ENCODE peak calls at places on chromosomes 5 and 9, in eight cellular contexts. T, I, R, A, C, W, V and J are unnamed samples.

GRCh38 chr5:128192368-128192767 is 108.8 kb downstream of the SLC12A2 start:
- DNase-seq in C (no peak), A (no peak), R (no peak), T (no peak), I (no peak), W (no peak), V (no peak), J (no peak)

GRCh38 chr9:82549174-82549821 is 513.6 kb downstream of the RASEF start:
- DNase-seq in V (no peak), T (no peak), A (no peak), W (no peak), I (no peak), C (no peak), R (peak; percentile 50), J (no peak)

GRCh38 chr5:150580917-150581316 is 59.5 kb upstream of the SYNPO start:
- DNase-seq in C (no peak), I (no peak), T (no peak), W (no peak), V (no peak), R (no peak), A (no peak), J (no peak)

GRCh38 chr9:90095682-90096081 is 490.9 kb downstream of the GADD45G start:
- DNase-seq in I (no peak), C (no peak), R (no peak), A (no peak), W (no peak), V (no peak), T (no peak), J (no peak)

GRCh38 chr5:113295111-113295539 is 139.7 kb downstream of the TSSK1B start:
- DNase-seq in A (no peak), T (no peak), I (no peak), V (no peak), R (no peak), W (no peak), C (no peak), J (no peak)

GRCh38 chr9:8486095-8486494 is 686.5 kb upstream of the DMAC1 start:
- DNase-seq in T (no peak), C (peak; percentile 3), I (no peak), W (peak; percentile 45), V (no peak), R (peak; percentile 83), A (no peak), J (no peak)

GRCh38 chr9:95515272-95516113 is 1.3 kb downstream of the PTCH1 start:
- DNase-seq in I (no peak), W (peak; percentile 39), V (no peak), C (no peak), R (peak; percentile 55), A (no peak), T (no peak), J (no peak)

GRCh38 chr5:157342822-157343402 is 77.0 kb downstream of the CYFIP2 start:
- DNase-seq in V (no peak), W (peak; percentile 30), T (peak; percentile 55), A (no peak), I (peak; percentile 74), R (peak; percentile 65), C (no peak), J (no peak)

GRCh38 chr5:150606476-150606875 is 34.0 kb upstream of the SYNPO start:
- DNase-seq in W (no peak), A (no peak), C (no peak), T (peak; percentile 30), I (no peak), V (no peak), R (no peak), J (no peak)

GRCh38 chr9:90365646-90366045 is 277.0 kb downstream of the DIRAS2 start:
- DNase-seq in W (no peak), C (no peak), T (no peak), R (peak; percentile 5), I (no peak), A (no peak), V (no peak), J (no peak)

GRCh38 chr5:156474251-156474650 is 147.3 kb downstream of the SGCD start:
- DNase-seq in A (peak; percentile 71), R (no peak), T (no peak), I (no peak), V (peak; percentile 6), C (peak; percentile 23), W (peak; percentile 21), J (peak; percentile 63)

GRCh38 chr5:95471922-95472321 is 80.8 kb downstream of the FAM81B start:
- DNase-seq in W (no peak), R (peak; percentile 59), A (no peak), C (peak; percentile 61), I (no peak), T (no peak), V (no peak), J (no peak)

GRCh38 chr5:170861855-170862766 is at the start of gene RANBP17:
- DNase-seq in V (no peak), A (peak; percentile 20), I (peak; percentile 78), C (peak; percentile 55), T (peak; percentile 76), R (peak; percentile 93), W (peak; percentile 59), J (no peak)

GRCh38 chr5:42992035-42992570 is 48.0 kb downstream of the ANXA2R start:
- DNase-seq in T (peak; percentile 92), R (peak; percentile 92), I (peak; percentile 74), V (peak; percentile 64), C (peak; percentile 82), W (peak; percentile 65), A (peak; percentile 84), J (peak; percentile 93)

GRCh38 chr9:84266087-84266561 is 74.4 kb downstream of the SLC28A3 start:
- DNase-seq in R (peak; percentile 92), I (no peak), A (no peak), W (peak; percentile 20), T (no peak), C (no peak), V (no peak), J (no peak)

GRCh38 chr9:84258371-84258770 is 82.2 kb downstream of the SLC28A3 start:
- DNase-seq in A (no peak), V (no peak), R (no peak), T (no peak), C (no peak), I (no peak), W (no peak), J (no peak)

GRCh38 chr9:84261082-84261746 is 79.3 kb downstream of the SLC28A3 start:
- DNase-seq in C (peak; percentile 36), T (peak; percentile 87), R (peak; percentile 88), I (peak; percentile 63), A (peak; percentile 83), V (peak; percentile 59), W (peak; percentile 89), J (peak; percentile 81)

DNA sequence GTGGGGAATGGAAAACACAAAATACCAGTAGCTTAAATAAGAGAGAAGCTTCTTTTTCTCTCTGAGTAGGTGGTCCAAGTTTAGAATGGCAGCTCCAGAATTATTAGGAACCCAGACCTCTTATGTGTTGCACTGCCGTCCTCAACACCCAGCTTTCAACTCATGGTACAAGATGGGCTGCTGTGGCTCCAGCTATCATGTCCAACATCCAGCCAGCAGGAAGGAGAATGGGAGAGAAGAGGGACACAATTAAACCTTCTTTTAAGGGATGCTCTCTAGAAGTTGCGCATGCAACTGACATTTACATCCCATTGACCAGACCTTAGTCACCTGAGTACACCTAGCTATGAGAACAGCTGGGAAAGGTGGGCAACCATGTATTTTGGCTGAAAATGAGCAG is 76.3 kb downstream of the SLC28A3 start:
- DNase-seq in I (no peak), W (no peak), C (no peak), V (no peak), T (no peak), A (no peak), R (no peak), J (no peak)
- H3K27ac ChIP-seq in I (no peak overlapping the region), W (no peak overlapping the region), C (no peak overlapping the region), V (no peak overlapping the region), T (no peak overlapping the region), A (no peak overlapping the region), R (no peak overlapping the region), J (no peak overlapping the region)

GRCh38 chr5:167574381-167574780 is 717.1 kb upstream of the WWC1 start:
- DNase-seq in R (no peak), V (no peak), T (no peak), W (no peak), I (no peak), C (no peak), A (no peak), J (no peak)
- H3K4me3 ChIP-seq in R (no peak overlapping the region), V (no peak overlapping the region), T (no peak overlapping the region), W (no peak overlapping the region), I (peak overlapping the region; percentile 32), C (peak overlapping the region; percentile 75), A (no peak overlapping the region), J (no peak overlapping the region)

GRCh38 chr9:129485140-129485758 is 135.7 kb downstream of the C9orf50 start:
- DNase-seq in T (no peak), W (no peak), A (no peak), V (no peak), I (no peak), R (no peak), C (no peak), J (no peak)
- H3K36me3 ChIP-seq in T (no peaks in the 10 kb centered on the region), W (no peaks in the 10 kb centered on the region), A (no peaks in the 10 kb centered on the region), V (no peaks in the 10 kb centered on the region), I (peaks cover 4% of the 10 kb centered on the region), R (no peaks in the 10 kb centered on the region), C (no peaks in the 10 kb centered on the region), J (no peaks in the 10 kb centered on the region)

DNA sequence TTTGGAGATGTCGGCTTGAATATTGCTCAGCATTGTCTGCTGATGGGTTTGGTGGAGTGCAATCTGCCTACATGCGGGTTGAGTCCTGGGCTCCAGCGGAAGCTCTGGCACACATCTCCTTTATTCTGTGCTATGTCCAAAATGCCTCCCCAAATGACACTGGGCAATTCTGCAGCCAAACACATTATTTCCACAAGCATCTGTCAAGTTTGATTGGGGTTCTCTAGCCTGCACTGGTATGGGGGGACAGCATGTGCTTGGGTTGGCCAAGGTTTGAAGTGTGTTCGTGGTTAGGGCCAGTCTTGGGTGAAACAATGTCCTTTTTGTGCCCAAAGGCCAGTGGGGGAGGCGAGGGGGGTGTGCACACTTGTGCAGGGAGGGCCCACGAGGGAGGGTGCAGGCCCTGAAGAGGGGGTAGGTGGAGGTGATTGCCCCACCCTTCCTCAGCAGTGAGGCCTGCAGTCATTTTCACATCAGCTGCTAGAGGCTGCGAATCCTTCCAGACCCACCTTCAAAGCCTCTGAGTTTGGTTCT is 6.3 kb upstream of the NEUROG1 start:
- DNase-seq in W (no peak), V (no peak), C (no peak), R (no peak), I (peak; percentile 32), T (no peak), A (no peak), J (no peak)
- H3K27ac ChIP-seq in W (no peak overlapping the region), V (no peak overlapping the region), C (no peak overlapping the region), R (no peak overlapping the region), I (no peak overlapping the region), T (no peak overlapping the region), A (no peak overlapping the region), J (no peak overlapping the region)

GRCh38 chr5:73390989-73391388 is 57.6 kb downstream of the FOXD1 start:
- DNase-seq in C (no peak), R (no peak), W (no peak), V (no peak), A (no peak), I (no peak), T (no peak), J (no peak)
- H3K4me3 ChIP-seq in C (no peak overlapping the region), R (no peak overlapping the region), W (no peak overlapping the region), V (no peak overlapping the region), A (no peak overlapping the region), I (no peak overlapping the region), T (no peak overlapping the region), J (no peak overlapping the region)

GRCh38 chr5:135372654-135373381 is 26.2 kb downstream of the MACROH2A1 start:
- DNase-seq in I (no peak), T (no peak), C (no peak), W (no peak), A (no peak), V (no peak), R (no peak), J (no peak)
- H3K36me3 ChIP-seq in I (peaks cover 100% of the 10 kb centered on the region), T (peaks cover 63% of the 10 kb centered on the region), C (peaks cover 28% of the 10 kb centered on the region), W (peaks cover 19% of the 10 kb centered on the region), A (peaks cover 47% of the 10 kb centered on the region), V (peaks cover 16% of the 10 kb centered on the region), R (peaks cover 1% of the 10 kb centered on the region), J (peaks cover 32% of the 10 kb centered on the region)